ENCODE peak calls at places on chromosomes 5 and 9, in six cellular contexts. One of them, this sample, is unnamed.

GRCh38 chr5:121967187-121967586 is 5.4 kb downstream of the SRFBP1 start:
- DNase-seq in astrocyte: no peak
- DNase-seq in BJ: no peak
- DNase-seq in HepG2: no peak
- DNase-seq in CD4-positive, alpha-beta T cell: no peak
- DNase-seq in lung: no peak
- DNase-seq in this sample: no peak

GRCh38 chr9:91162784-91163440 is 198.8 kb downstream of the AUH start:
- DNase-seq in astrocyte: peak
- DNase-seq in BJ: no peak
- DNase-seq in HepG2: no peak
- DNase-seq in CD4-positive, alpha-beta T cell: no peak
- DNase-seq in lung: no peak
- DNase-seq in this sample: no peak

GRCh38 chr5:96487859-96488258 is 54.8 kb upstream of the PCSK1 start:
- DNase-seq in astrocyte: no peak
- DNase-seq in BJ: peak
- DNase-seq in HepG2: no peak
- DNase-seq in CD4-positive, alpha-beta T cell: no peak
- DNase-seq in lung: no peak
- DNase-seq in this sample: no peak

GRCh38 chr5:120304653-120305052 is 159.4 kb upstream of the PRR16 start:
- DNase-seq in astrocyte: peak
- DNase-seq in BJ: peak
- DNase-seq in HepG2: no peak
- DNase-seq in CD4-positive, alpha-beta T cell: no peak
- DNase-seq in lung: no peak
- DNase-seq in this sample: no peak

GRCh38 chr5:76456258-76456657 is 53.2 kb downstream of the IQGAP2 start:
- DNase-seq in astrocyte: no peak
- DNase-seq in BJ: no peak
- DNase-seq in HepG2: no peak
- DNase-seq in CD4-positive, alpha-beta T cell: no peak
- DNase-seq in lung: no peak
- DNase-seq in this sample: no peak

GRCh38 chr5:170069512-170069911 is 36.2 kb upstream of the FOXI1 start:
- DNase-seq in astrocyte: no peak
- DNase-seq in BJ: no peak
- DNase-seq in HepG2: no peak
- DNase-seq in CD4-positive, alpha-beta T cell: no peak
- DNase-seq in lung: no peak
- DNase-seq in this sample: no peak

GRCh38 chr9:136339173-136339957 is 12.0 kb downstream of the GPSM1 start:
- DNase-seq in astrocyte: no peak
- DNase-seq in BJ: no peak
- DNase-seq in HepG2: peak
- DNase-seq in CD4-positive, alpha-beta T cell: no peak
- DNase-seq in lung: peak
- DNase-seq in this sample: no peak

GRCh38 chr5:108278285-108279240 is 103.3 kb downstream of the FBXL17 start:
- DNase-seq in astrocyte: no peak
- DNase-seq in BJ: no peak
- DNase-seq in HepG2: no peak
- DNase-seq in CD4-positive, alpha-beta T cell: no peak
- DNase-seq in lung: no peak
- DNase-seq in this sample: no peak

GRCh38 chr5:149921597-149921996 is 23.0 kb downstream of the PDE6A start:
- DNase-seq in astrocyte: no peak
- DNase-seq in BJ: no peak
- DNase-seq in HepG2: no peak
- DNase-seq in CD4-positive, alpha-beta T cell: no peak
- DNase-seq in lung: no peak
- DNase-seq in this sample: no peak

GRCh38 chr5:16886366-16886736 is 49.7 kb downstream of the MYO10 start:
- DNase-seq in astrocyte: peak
- DNase-seq in BJ: no peak
- DNase-seq in HepG2: no peak
- DNase-seq in CD4-positive, alpha-beta T cell: no peak
- DNase-seq in lung: no peak
- DNase-seq in this sample: no peak

GRCh38 chr5:143135832-143136551 is 267.5 kb downstream of the NR3C1 start:
- DNase-seq in astrocyte: peak
- DNase-seq in BJ: no peak
- DNase-seq in HepG2: peak
- DNase-seq in CD4-positive, alpha-beta T cell: no peak
- DNase-seq in lung: no peak
- DNase-seq in this sample: no peak

GRCh38 chr9:4382722-4383317 is 83.0 kb upstream of the GLIS3 start:
- DNase-seq in astrocyte: no peak
- DNase-seq in BJ: no peak
- DNase-seq in HepG2: no peak
- DNase-seq in CD4-positive, alpha-beta T cell: no peak
- DNase-seq in lung: no peak
- DNase-seq in this sample: no peak

GRCh38 chr5:151667083-151667482 is 19.6 kb downstream of the SPARC start:
- DNase-seq in astrocyte: no peak
- DNase-seq in BJ: no peak
- DNase-seq in HepG2: no peak
- DNase-seq in CD4-positive, alpha-beta T cell: no peak
- DNase-seq in lung: no peak
- DNase-seq in this sample: no peak

GRCh38 chr9:34380034-34380510 is 3.4 kb upstream of the MYORG start:
- DNase-seq in astrocyte: no peak
- DNase-seq in BJ: no peak
- DNase-seq in HepG2: no peak
- DNase-seq in CD4-positive, alpha-beta T cell: no peak
- DNase-seq in lung: no peak
- DNase-seq in this sample: no peak

GRCh38 chr5:172312286-172312685 is 28.7 kb upstream of the UBTD2 start:
- DNase-seq in astrocyte: peak
- DNase-seq in BJ: peak
- DNase-seq in HepG2: no peak
- DNase-seq in CD4-positive, alpha-beta T cell: no peak
- DNase-seq in lung: no peak
- DNase-seq in this sample: no peak

GRCh38 chr9:76905661-76905983 is 292 bp downstream of the PRUNE2 start:
- DNase-seq in astrocyte: no peak
- DNase-seq in BJ: no peak
- DNase-seq in HepG2: no peak
- DNase-seq in CD4-positive, alpha-beta T cell: no peak
- DNase-seq in lung: no peak
- DNase-seq in this sample: no peak

GRCh38 chr5:10707198-10708187 is 53.5 kb downstream of the DAP start:
- DNase-seq in astrocyte: peak
- DNase-seq in BJ: no peak
- DNase-seq in HepG2: no peak
- DNase-seq in CD4-positive, alpha-beta T cell: no peak
- DNase-seq in lung: no peak
- DNase-seq in this sample: no peak

GRCh38 chr9:3825724-3826123 is 299.9 kb upstream of the RFX3 start:
- DNase-seq in astrocyte: no peak
- DNase-seq in BJ: no peak
- DNase-seq in HepG2: no peak
- DNase-seq in CD4-positive, alpha-beta T cell: no peak
- DNase-seq in lung: no peak
- DNase-seq in this sample: no peak

GRCh38 chr5:39775458-39776365 is 350.9 kb upstream of the DAB2 start:
- DNase-seq in astrocyte: peak
- DNase-seq in BJ: peak
- DNase-seq in HepG2: no peak
- DNase-seq in CD4-positive, alpha-beta T cell: no peak
- DNase-seq in lung: no peak
- DNase-seq in this sample: peak

GRCh38 chr9:114056527-114056926 is 21.6 kb downstream of the AMBP start:
- DNase-seq in astrocyte: no peak
- DNase-seq in BJ: no peak
- DNase-seq in HepG2: no peak
- DNase-seq in CD4-positive, alpha-beta T cell: no peak
- DNase-seq in lung: no peak
- DNase-seq in this sample: no peak

DNA sequence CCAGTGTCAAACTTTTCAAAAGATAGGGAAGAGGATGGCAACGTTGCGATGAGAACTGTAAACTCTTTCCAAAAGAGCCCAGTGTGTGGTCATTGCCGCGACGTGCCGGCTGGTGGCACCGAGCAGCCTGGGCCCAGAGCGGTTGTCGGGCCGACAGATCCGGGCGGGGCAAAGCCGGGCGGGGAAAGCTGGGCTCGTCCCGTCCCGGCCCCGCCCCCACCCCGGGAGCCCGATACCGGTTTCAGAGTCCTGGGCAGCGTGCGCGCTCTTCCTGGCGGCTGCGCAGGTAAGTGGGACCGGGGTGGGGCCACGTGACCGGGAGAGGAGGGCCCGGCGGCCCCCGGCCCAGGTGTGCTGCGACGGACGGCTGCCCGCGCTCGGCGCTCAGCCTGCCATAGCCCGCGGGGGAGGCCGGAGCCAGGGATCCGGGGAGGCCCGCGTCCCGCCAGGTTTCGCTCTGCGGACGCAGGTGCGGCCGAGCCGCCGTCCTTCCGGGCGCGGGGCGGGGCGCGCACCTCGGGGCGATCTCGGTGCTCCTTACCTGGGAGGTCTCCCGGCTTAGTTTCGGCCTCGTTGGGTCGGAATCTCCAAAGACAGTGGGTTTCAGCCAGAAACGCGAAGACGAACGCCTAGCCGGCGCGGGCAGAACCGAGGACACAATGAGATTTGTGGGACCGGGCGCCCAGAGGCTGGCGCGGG is at the start of gene MARVELD2:
- DNase-seq in astrocyte: peak
- DNase-seq in BJ: no peak
- DNase-seq in HepG2: peak
- DNase-seq in CD4-positive, alpha-beta T cell: no peak
- DNase-seq in lung: peak
- DNase-seq in this sample: no peak
- TF ChIP-seq CTCF in astrocyte: no peak
- TF ChIP-seq CTCF in BJ: peak
- TF ChIP-seq CTCF in HepG2: peak
- TF ChIP-seq CTCF in CD4-positive, alpha-beta T cell: no peak
- TF ChIP-seq CTCF in lung: peak
- TF ChIP-seq CTCF in this sample: peak

GRCh38 chr5:75282581-75282980 is 45.9 kb upstream of the ANKRD31 start:
- DNase-seq in astrocyte: no peak
- DNase-seq in BJ: no peak
- DNase-seq in HepG2: no peak
- DNase-seq in CD4-positive, alpha-beta T cell: no peak
- DNase-seq in lung: no peak
- DNase-seq in this sample: no peak

GRCh38 chr5:75277463-75277862 is 40.8 kb upstream of the ANKRD31 start:
- DNase-seq in astrocyte: no peak
- DNase-seq in BJ: no peak
- DNase-seq in HepG2: no peak
- DNase-seq in CD4-positive, alpha-beta T cell: no peak
- DNase-seq in lung: no peak
- DNase-seq in this sample: no peak

GRCh38 chr5:75281716-75282465 is 45.2 kb upstream of the ANKRD31 start:
- DNase-seq in astrocyte: peak
- DNase-seq in BJ: no peak
- DNase-seq in HepG2: peak
- DNase-seq in CD4-positive, alpha-beta T cell: no peak
- DNase-seq in lung: no peak
- DNase-seq in this sample: no peak

GRCh38 chr5:75275736-75276135 is 39.1 kb upstream of the ANKRD31 start:
- DNase-seq in astrocyte: no peak
- DNase-seq in BJ: no peak
- DNase-seq in HepG2: no peak
- DNase-seq in CD4-positive, alpha-beta T cell: no peak
- DNase-seq in lung: no peak
- DNase-seq in this sample: no peak

GRCh38 chr5:75279324-75279723 is 42.6 kb upstream of the ANKRD31 start:
- DNase-seq in astrocyte: no peak
- DNase-seq in BJ: no peak
- DNase-seq in HepG2: no peak
- DNase-seq in CD4-positive, alpha-beta T cell: no peak
- DNase-seq in lung: no peak
- DNase-seq in this sample: no peak
- TF ChIP-seq CTCF in astrocyte: no peak
- TF ChIP-seq CTCF in BJ: no peak
- TF ChIP-seq CTCF in HepG2: no peak
- TF ChIP-seq CTCF in CD4-positive, alpha-beta T cell: no peak
- TF ChIP-seq CTCF in lung: no peak
- TF ChIP-seq CTCF in this sample: no peak

GRCh38 chr5:4514067-4514648 is 626.0 kb upstream of the ADAMTS16 start:
- DNase-seq in astrocyte: no peak
- DNase-seq in BJ: no peak
- DNase-seq in HepG2: no peak
- DNase-seq in CD4-positive, alpha-beta T cell: no peak
- DNase-seq in lung: no peak
- DNase-seq in this sample: no peak

GRCh38 chr5:4513381-4513780 is 626.7 kb upstream of the ADAMTS16 start:
- DNase-seq in astrocyte: no peak
- DNase-seq in BJ: no peak
- DNase-seq in HepG2: no peak
- DNase-seq in CD4-positive, alpha-beta T cell: no peak
- DNase-seq in lung: no peak
- DNase-seq in this sample: no peak

DNA sequence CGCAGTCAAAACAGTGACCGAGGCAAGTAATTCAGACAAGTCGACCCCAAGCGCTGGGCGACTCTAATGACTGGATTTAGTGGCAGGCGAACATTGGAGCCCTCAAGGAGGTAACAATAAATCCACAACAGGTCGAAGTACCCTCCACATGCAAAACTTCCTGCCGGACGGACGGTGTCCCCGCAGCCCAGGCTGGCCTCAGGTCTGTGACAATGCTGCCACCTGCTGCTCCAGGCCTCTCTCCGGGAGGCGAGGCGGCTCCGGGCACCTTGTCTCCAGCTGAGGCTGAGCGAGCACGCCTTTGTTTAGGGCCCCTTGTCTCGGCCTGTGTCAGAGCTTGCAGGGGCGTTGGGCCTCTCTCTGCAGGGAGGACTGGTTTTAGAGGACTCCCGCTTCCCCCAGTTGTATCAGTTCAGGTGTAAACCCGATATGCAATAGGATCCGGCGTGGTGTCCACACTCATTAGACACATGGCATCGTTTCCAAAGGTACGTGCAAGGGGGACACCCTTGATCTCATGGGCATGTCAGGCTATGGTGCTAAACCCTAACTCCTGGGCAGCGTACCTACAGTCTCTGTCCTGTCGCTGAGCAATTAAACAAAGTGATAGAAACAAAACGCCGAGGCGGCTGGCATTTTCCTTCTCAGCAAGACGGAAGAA is 628.0 kb upstream of the ADAMTS16 start:
- DNase-seq in astrocyte: peak
- DNase-seq in BJ: no peak
- DNase-seq in HepG2: peak
- DNase-seq in CD4-positive, alpha-beta T cell: no peak
- DNase-seq in lung: peak
- DNase-seq in this sample: no peak
- TF ChIP-seq CTCF in astrocyte: peak
- TF ChIP-seq CTCF in BJ: no peak
- TF ChIP-seq CTCF in HepG2: peak
- TF ChIP-seq CTCF in CD4-positive, alpha-beta T cell: no peak
- TF ChIP-seq CTCF in lung: no peak
- TF ChIP-seq CTCF in this sample: no peak

DNA sequence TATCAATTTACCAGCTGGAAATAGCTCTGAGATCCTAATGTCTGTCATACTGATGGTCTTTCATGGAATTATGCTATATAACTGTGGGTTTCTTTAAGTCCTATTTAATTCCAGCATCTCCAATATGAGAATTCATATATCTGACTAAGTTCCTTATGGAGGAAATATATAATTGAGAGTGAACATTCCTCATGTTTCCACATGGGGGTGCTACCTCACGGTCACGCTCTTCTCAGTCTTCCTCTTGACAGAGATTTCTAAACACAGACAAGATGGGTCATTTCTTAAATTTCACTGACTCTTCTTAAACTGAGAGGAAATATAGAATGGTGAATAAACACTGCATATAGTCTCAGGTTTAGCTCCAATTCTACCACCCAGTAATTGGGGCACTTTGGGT is 212.1 kb downstream of the SLF1 start:
- DNase-seq in astrocyte: no peak
- DNase-seq in BJ: no peak
- DNase-seq in HepG2: no peak
- DNase-seq in CD4-positive, alpha-beta T cell: no peak
- DNase-seq in lung: no peak
- DNase-seq in this sample: no peak
- TF ChIP-seq CTCF in astrocyte: peak
- TF ChIP-seq CTCF in BJ: peak
- TF ChIP-seq CTCF in HepG2: peak
- TF ChIP-seq CTCF in CD4-positive, alpha-beta T cell: no peak
- TF ChIP-seq CTCF in lung: no peak
- TF ChIP-seq CTCF in this sample: peak

This sample was measured in AG09319.